ENCODE peak calls at places on chromosome 2, in six cellular contexts. H is right cardiac atrium, T is H9, E is right atrium auricular region, U is left ventricle myocardium inferior, W is nephron progenitor cell. I is an unnamed sample.
A peak's percentile ranks its signal among the peaks of the same experiment; 100 is the strongest.

GRCh38 chr2:19140463-19141208 is 217.8 kb downstream of the OSR1 start:
- DNase-seq in T (no peak), E (no peak), W (no peak), U (no peak), H (no peak), I (peak; percentile 50)

GRCh38 chr2:148933456-148933855 is 58.4 kb downstream of the KIF5C start:
- DNase-seq in T (no peak), U (no peak), E (no peak), H (no peak), W (no peak), I (no peak)

GRCh38 chr2:241577413-241578122 is 19.0 kb downstream of the BOK start:
- DNase-seq in T (peak; percentile 22), H (no peak), W (no peak), U (peak; percentile 10), E (no peak), I (no peak)

GRCh38 chr2:160394153-160394552 is 99.5 kb downstream of the RBMS1 start:
- DNase-seq in T (no peak), U (no peak), W (no peak), E (no peak), H (no peak), I (no peak)

GRCh38 chr2:42047488-42048317 is at the start of gene PKDCC:
- DNase-seq in E (peak; percentile 78), U (peak; percentile 90), W (peak; percentile 86), H (peak; percentile 91), T (peak; percentile 88), I (peak; percentile 79)

GRCh38 chr2:46434851-46435273 is 44.5 kb upstream of the TMEM247 start:
- DNase-seq in E (no peak), U (no peak), T (no peak), H (no peak), W (no peak), I (peak; percentile 16)

GRCh38 chr2:63488118-63488713 is 100.1 kb downstream of the WDPCP start:
- DNase-seq in H (no peak), E (no peak), U (no peak), W (peak; percentile 10), T (no peak), I (no peak)

GRCh38 chr2:61770746-61771145 is 83.1 kb downstream of the FAM161A start:
- DNase-seq in E (no peak), T (no peak), U (no peak), W (no peak), H (no peak), I (peak; percentile 62)

GRCh38 chr2:189896809-189897208 is 112.6 kb downstream of the PMS1 start:
- DNase-seq in E (no peak), T (no peak), H (no peak), U (no peak), W (no peak), I (no peak)

GRCh38 chr2:181393472-181393871 is 63.7 kb upstream of the ITGA4 start:
- DNase-seq in H (no peak), W (no peak), E (no peak), T (no peak), U (no peak), I (peak; percentile 56)

GRCh38 chr2:142716463-142717242 is 160.8 kb upstream of the KYNU start:
- DNase-seq in W (peak; percentile 20), E (no peak), H (no peak), T (peak; percentile 41), U (no peak), I (no peak)

GRCh38 chr2:144518744-144519596 is 949 bp downstream of the ZEB2 start:
- DNase-seq in T (no peak), H (no peak), W (no peak), E (no peak), U (no peak), I (no peak)

GRCh38 chr2:55809875-55810620 is 113.5 kb downstream of the EFEMP1 start:
- DNase-seq in W (no peak), T (no peak), E (peak; percentile 69), U (peak; percentile 44), H (peak; percentile 34), I (peak; percentile 50)

GRCh38 chr2:237732790-237733349 is 65.7 kb upstream of the RBM44 start:
- DNase-seq in E (peak; percentile 79), U (peak; percentile 73), T (no peak), W (peak; percentile 32), H (peak; percentile 49), I (no peak)

GRCh38 chr2:120919771-120920437 is 184.2 kb downstream of the GLI2 start:
- DNase-seq in U (peak; percentile 49), H (peak; percentile 78), E (peak; percentile 88), W (peak; percentile 36), T (no peak), I (no peak)

GRCh38 chr2:15988724-15989123 is 48.4 kb downstream of the MYCN start:
- DNase-seq in E (no peak), W (no peak), U (no peak), T (no peak), H (no peak), I (no peak)

GRCh38 chr2:26195006-26195961 is 22.4 kb downstream of the GAREM2 start:
- DNase-seq in E (no peak), W (no peak), U (no peak), H (no peak), T (no peak), I (no peak)

GRCh38 chr2:166625670-166626069 is 131.6 kb upstream of the SCN7A start:
- DNase-seq in H (no peak), U (no peak), E (no peak), W (no peak), T (no peak), I (no peak)

GRCh38 chr2:138084206-138084605 is 119.9 kb downstream of the HNMT start:
- DNase-seq in U (no peak), W (no peak), E (no peak), H (no peak), T (no peak), I (no peak)

GRCh38 chr2:138373993-138374408 is 127.6 kb upstream of the SPOPL start:
- DNase-seq in H (no peak), W (peak; percentile 13), E (no peak), T (no peak), U (no peak), I (peak; percentile 11)

GRCh38 chr2:119028327-119029174 is 86.6 kb downstream of the MARCO start:
- DNase-seq in T (peak; percentile 79), W (peak; percentile 51), E (no peak), H (no peak), U (no peak), I (no peak)

GRCh38 chr2:68736086-68736485 is 1.5 kb downstream of the ARHGAP25 start:
- DNase-seq in T (no peak), W (no peak), H (no peak), E (no peak), U (no peak), I (no peak)

GRCh38 chr2:57868619-57869139 is 177.9 kb upstream of the VRK2 start:
- DNase-seq in E (no peak), U (no peak), H (no peak), W (no peak), T (no peak), I (no peak)

GRCh38 chr2:133026536-133027177 is 356.7 kb upstream of the LYPD1 start:
- DNase-seq in T (peak; percentile 49), U (no peak), W (peak; percentile 47), H (no peak), E (no peak), I (no peak)

GRCh38 chr2:8631465-8632005 is 50.3 kb upstream of the ID2 start:
- DNase-seq in T (no peak), W (no peak), U (no peak), E (no peak), H (no peak), I (no peak)

GRCh38 chr2:189951791-189952535 is 110.6 kb downstream of the MSTN start:
- DNase-seq in H (no peak), E (no peak), U (no peak), W (no peak), T (no peak), I (no peak)

GRCh38 chr2:10447300-10448207 is 573 bp downstream of the ODC1 start:
- DNase-seq in H (no peak), E (no peak), W (no peak), U (no peak), T (peak; percentile 65), I (no peak)

GRCh38 chr2:72669121-72669520 is 156.7 kb downstream of the EXOC6B start:
- DNase-seq in H (no peak), U (no peak), E (no peak), T (no peak), W (no peak), I (peak; percentile 71)

GRCh38 chr2:111643761-111644160 is 240.2 kb downstream of the ANAPC1 start:
- DNase-seq in U (no peak), T (no peak), E (no peak), H (no peak), W (no peak), I (no peak)

GRCh38 chr2:230872151-230872967 is 7.6 kb downstream of the ITM2C start:
- DNase-seq in W (no peak), T (no peak), U (no peak), H (no peak), E (no peak), I (no peak)

GRCh38 chr2:143329288-143329687 is 200.1 kb downstream of the ARHGAP15 start:
- DNase-seq in T (no peak), W (no peak), H (no peak), E (no peak), U (no peak), I (no peak)

GRCh38 chr2:212794471-212794870 is 255.9 kb upstream of the ERBB4 start:
- DNase-seq in E (no peak), H (no peak), T (no peak), W (no peak), U (no peak), I (peak; percentile 3)

GRCh38 chr2:49270091-49270490 is 115.8 kb upstream of the FSHR start:
- DNase-seq in U (no peak), E (no peak), W (no peak), T (no peak), H (no peak), I (no peak)

GRCh38 chr2:120902532-120903088 is 166.9 kb downstream of the GLI2 start:
- DNase-seq in U (no peak), H (no peak), T (no peak), E (no peak), W (no peak), I (no peak)

GRCh38 chr2:229689307-229689839 is 25.0 kb downstream of the DNER start:
- DNase-seq in W (no peak), E (no peak), U (no peak), H (no peak), T (no peak), I (no peak)

GRCh38 chr2:222655406-222655747 is 515 bp downstream of the FARSB start:
- DNase-seq in H (no peak), U (no peak), E (no peak), W (no peak), T (no peak), I (peak; percentile 34)

GRCh38 chr2:105919826-105920225 is 175.1 kb downstream of the NCK2 start:
- DNase-seq in W (peak; percentile 9), H (no peak), U (no peak), T (no peak), E (peak; percentile 47), I (peak; percentile 24)

I was measured in NCI-H226.